ENCODE peak calls at places on chromosomes 11 and 22, in eight cellular contexts. X is tibial nerve; M is endodermal cell; L is brain microvascular endothelial cell; W is heart right ventricle; R is CD8-positive, alpha-beta memory T cell; I is cardiac muscle cell; H is right lobe of liver. E is an unnamed sample.

GRCh38 chr22:39349506-39349966 is 255 bp upstream of the SYNGR1 start:
- DNase-seq in M (peak; percentile 79), I (peak; percentile 71), W (peak; percentile 30), L (no peak), H (no peak), X (no peak), R (no peak), E (peak; percentile 53)

GRCh38 chr11:35138949-35139881 is at the start of gene CD44:
- DNase-seq in M (peak; percentile 83), W (peak; percentile 55), X (peak; percentile 35), H (peak; percentile 61), R (peak; percentile 73), L (peak; percentile 56), I (peak; percentile 42), E (no peak)

GRCh38 chr11:115459563-115459962 is 44.7 kb downstream of the CADM1 start:
- DNase-seq in H (no peak), R (no peak), L (no peak), W (no peak), X (no peak), M (no peak), I (no peak), E (no peak)

GRCh38 chr11:33723238-33723881 is 12.9 kb downstream of the CD59 start:
- DNase-seq in M (peak; percentile 63), X (no peak), L (peak; percentile 95), R (no peak), W (peak; percentile 83), H (no peak), I (no peak), E (no peak)

GRCh38 chr11:27485930-27486773 is 13.6 kb upstream of the LGR4 start:
- DNase-seq in M (peak; percentile 59), X (no peak), R (no peak), L (peak; percentile 64), W (peak; percentile 45), I (peak; percentile 64), H (no peak), E (no peak)

GRCh38 chr11:75966546-75967287 is 151.7 kb downstream of the UVRAG start:
- DNase-seq in I (no peak), L (peak; percentile 20), X (no peak), M (no peak), R (no peak), W (no peak), H (no peak), E (no peak)

GRCh38 chr11:65225284-65226102 is 36.3 kb upstream of the POLA2 start:
- DNase-seq in W (peak; percentile 59), I (peak; percentile 49), L (peak; percentile 35), M (peak; percentile 89), X (peak; percentile 41), R (peak; percentile 42), H (peak; percentile 84), E (peak; percentile 52)

GRCh38 chr11:118851970-118852369 is 31.7 kb upstream of the CXCR5 start:
- DNase-seq in X (no peak), M (no peak), R (no peak), I (no peak), W (no peak), H (no peak), L (no peak), E (no peak)

GRCh38 chr11:11965192-11965591 is 43.2 kb downstream of the DKK3 start:
- DNase-seq in L (no peak), R (no peak), X (no peak), I (no peak), W (no peak), M (no peak), H (no peak), E (no peak)

GRCh38 chr11:13717331-13717730 is 48.9 kb downstream of the FAR1 start:
- DNase-seq in R (no peak), W (no peak), X (no peak), M (no peak), I (no peak), H (no peak), L (peak; percentile 73), E (no peak)

GRCh38 chr11:78351979-78352731 is 65.5 kb downstream of the GAB2 start:
- DNase-seq in I (peak; percentile 23), X (no peak), W (no peak), L (no peak), R (no peak), H (no peak), M (peak; percentile 60), E (no peak)

GRCh38 chr22:49238181-49239141 is 589.2 kb downstream of the BRD1 start:
- DNase-seq in L (no peak), R (no peak), H (no peak), W (no peak), I (no peak), X (no peak), M (no peak), E (no peak)

GRCh38 chr22:42648368-42649260 is 578 bp downstream of the CYB5R3 start:
- DNase-seq in W (peak; percentile 61), M (no peak), R (no peak), H (peak; percentile 87), L (no peak), I (no peak), X (no peak), E (no peak)

GRCh38 chr22:33921576-33922181 is 1.4 kb upstream of the LARGE1 start:
- DNase-seq in R (no peak), X (peak; percentile 33), I (peak; percentile 89), M (peak; percentile 94), H (peak; percentile 59), L (peak; percentile 44), W (peak; percentile 62), E (peak; percentile 40)

GRCh38 chr11:44078794-44079193 is 12.7 kb downstream of the ACCS start:
- DNase-seq in H (no peak), R (no peak), L (no peak), W (no peak), I (no peak), M (peak; percentile 56), X (no peak), E (no peak)

GRCh38 chr11:65417221-65417701 is 5.3 kb upstream of the NEAT1 start:
- DNase-seq in R (no peak), I (no peak), H (peak; percentile 59), X (peak; percentile 34), L (no peak), M (peak; percentile 81), W (peak; percentile 58), E (no peak)

GRCh38 chr11:95790933-95791247 is 592 bp downstream of the CEP57 start:
- DNase-seq in W (peak; percentile 55), L (peak; percentile 59), H (peak; percentile 82), R (peak; percentile 37), I (peak; percentile 81), X (peak; percentile 55), M (peak; percentile 88), E (peak; percentile 27)

GRCh38 chr11:65366340-65366773 is 11.8 kb downstream of the TIGD3 start:
- DNase-seq in H (no peak), W (peak; percentile 50), L (peak; percentile 58), M (peak; percentile 74), I (peak; percentile 83), R (no peak), X (no peak), E (no peak)

GRCh38 chr11:69912911-69913451 is 93.8 kb upstream of the FGF3 start:
- DNase-seq in R (no peak), M (peak; percentile 68), L (no peak), X (no peak), I (no peak), H (peak; percentile 29), W (no peak), E (no peak)

GRCh38 chr11:11293798-11294611 is 59.0 kb downstream of the CSNK2A3 start:
- DNase-seq in M (no peak), X (no peak), L (no peak), R (no peak), W (no peak), H (no peak), I (peak; percentile 45), E (no peak)

GRCh38 chr11:1749787-1750351 is 526 bp downstream of the IFITM10 start:
- DNase-seq in L (peak; percentile 91), W (no peak), H (peak; percentile 42), R (no peak), X (no peak), I (no peak), M (no peak), E (no peak)

GRCh38 chr11:102241026-102241425 is 76.3 kb upstream of the BIRC3 start:
- DNase-seq in L (peak; percentile 24), W (no peak), I (no peak), R (no peak), X (no peak), H (no peak), M (no peak), E (no peak)

DNA sequence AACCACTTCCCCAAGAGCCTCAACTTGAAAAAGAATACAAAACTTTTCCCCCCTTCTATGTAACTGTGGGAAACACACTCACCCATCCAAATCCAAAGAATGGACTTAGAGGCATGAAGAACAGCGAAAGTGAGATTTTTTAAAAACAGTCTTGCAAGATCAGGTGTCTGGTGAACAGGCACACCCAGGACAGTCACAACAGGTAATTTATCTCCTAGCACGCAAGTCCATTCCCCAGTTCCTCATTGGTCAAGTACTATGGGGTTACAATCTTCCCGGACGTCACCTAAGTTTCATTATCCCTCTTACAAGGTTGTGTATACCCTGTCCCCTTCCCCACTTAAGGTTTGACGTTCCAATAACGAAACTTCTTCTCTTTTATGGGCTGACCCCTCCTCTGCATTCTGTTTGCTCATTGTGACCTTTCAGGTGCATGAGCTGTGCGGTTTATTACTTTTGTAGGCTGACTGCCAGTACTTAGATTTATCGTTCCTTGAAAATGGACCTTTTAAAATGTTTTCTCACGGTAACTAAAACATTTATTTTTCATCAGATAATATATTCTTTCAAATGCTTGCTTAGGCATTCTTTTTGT is 1402.0 kb downstream of the FAM181B start:
- DNase-seq in H (no peak), L (no peak), W (no peak), I (no peak), M (no peak), R (no peak), X (no peak), E (no peak)
- H3K27ac ChIP-seq in H (no peak overlapping the region), L (no peak overlapping the region), W (no peak overlapping the region), I (no peak overlapping the region), M (no peak overlapping the region), R (no peak overlapping the region), X (no peak overlapping the region), E (no peak overlapping the region)

DNA sequence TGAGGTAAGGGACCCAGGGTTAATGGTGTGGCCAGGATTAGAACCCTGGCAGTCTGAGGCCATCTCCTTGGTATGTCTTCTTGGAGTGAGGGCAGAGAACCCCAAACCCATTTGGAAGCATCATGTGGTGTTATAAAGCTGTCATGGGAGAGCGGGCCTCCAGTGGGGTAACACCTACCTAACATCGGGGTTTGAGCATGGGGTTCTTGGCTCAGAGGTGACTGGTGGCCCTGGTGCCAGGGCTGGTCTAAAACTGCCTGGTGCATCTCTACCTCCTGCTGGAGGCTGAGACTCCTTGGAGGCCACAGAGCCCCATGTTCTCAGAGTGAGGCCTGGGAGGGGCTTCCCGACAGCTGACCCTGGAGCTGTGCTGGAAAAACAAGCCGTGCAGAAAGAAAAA is 4.5 kb downstream of the PRDM11 start:
- DNase-seq in I (no peak), W (no peak), M (no peak), L (no peak), H (no peak), R (no peak), X (no peak), E (no peak)
- H3K27ac ChIP-seq in I (no peak overlapping the region), W (no peak overlapping the region), M (no peak overlapping the region), L (no peak overlapping the region), H (no peak overlapping the region), R (no peak overlapping the region), X (no peak overlapping the region), E (no peak overlapping the region)

GRCh38 chr11:32574446-32574845 is 9.2 kb upstream of the EIF3M start:
- DNase-seq in I (no peak), M (no peak), L (no peak), R (no peak), X (no peak), W (no peak), H (no peak), E (no peak)
- H3K27ac ChIP-seq in I (no peak overlapping the region), M (no peak overlapping the region), L (no peak overlapping the region), R (no peak overlapping the region), X (no peak overlapping the region), W (no peak overlapping the region), H (no peak overlapping the region), E (no peak overlapping the region)

GRCh38 chr11:113106507-113106906 is 145.3 kb downstream of the NCAM1 start:
- DNase-seq in I (no peak), W (no peak), H (no peak), R (no peak), X (no peak), L (peak; percentile 31), M (no peak), E (no peak)
- H3K27ac ChIP-seq in I (no peak overlapping the region), W (peak overlapping the region; percentile 37), H (no peak overlapping the region), R (no peak overlapping the region), X (no peak overlapping the region), L (no peak overlapping the region), M (no peak overlapping the region), E (no peak overlapping the region)

E was measured in substantia nigra.